ENCODE peak calls at places on chromosome 3, in four cellular contexts. H, U, L and V are unnamed samples.

GRCh38 chr3:184085389-184085852 is 11.4 kb upstream of the HTR3E start:
- DNase-seq in H (no peak), U (no peak), L (peak; percentile 27), V (no peak)

GRCh38 chr3:16723994-16724393 is 118.8 kb upstream of the DAZL start:
- DNase-seq in H (no peak), U (peak; percentile 4), L (peak; percentile 62), V (no peak)

GRCh38 chr3:47578119-47578630 is 490 bp downstream of the CSPG5 start:
- DNase-seq in H (no peak), U (no peak), L (no peak), V (peak; percentile 49)

GRCh38 chr3:123329636-123330340 is 119.1 kb downstream of the ADCY5 start:
- DNase-seq in H (no peak), U (no peak), L (no peak), V (no peak)

GRCh38 chr3:16739416-16740091 is 134.3 kb upstream of the DAZL start:
- DNase-seq in H (peak; percentile 59), U (no peak), L (peak; percentile 22), V (no peak)

GRCh38 chr3:63855333-63855940 is 8.2 kb downstream of the THOC7 start:
- DNase-seq in H (no peak), U (no peak), L (no peak), V (no peak)

GRCh38 chr3:126181398-126181725 is 976 bp upstream of the ALDH1L1 start:
- DNase-seq in H (no peak), U (no peak), L (no peak), V (no peak)

GRCh38 chr3:131386429-131386926 is 4.9 kb downstream of the NUDT16 start:
- DNase-seq in H (no peak), U (no peak), L (no peak), V (no peak)

GRCh38 chr3:133494469-133494868 is 79.0 kb upstream of the CDV3 start:
- DNase-seq in H (no peak), U (no peak), L (no peak), V (peak; percentile 39)

GRCh38 chr3:25907081-25907480 is 117.2 kb downstream of the OXSM start:
- DNase-seq in H (no peak), U (no peak), L (no peak), V (no peak)

GRCh38 chr3:73610493-73610892 is 14.2 kb downstream of the PDZRN3 start:
- DNase-seq in H (no peak), U (no peak), L (no peak), V (no peak)

GRCh38 chr3:146065573-146066006 is 95.4 kb downstream of the PLOD2 start:
- DNase-seq in H (peak; percentile 47), U (peak; percentile 38), L (peak; percentile 82), V (no peak)

GRCh38 chr3:58581328-58582091 is 4.3 kb upstream of the FAM107A start:
- DNase-seq in H (no peak), U (no peak), L (no peak), V (no peak)

GRCh38 chr3:159128628-159129027 is 326.8 kb downstream of the MFSD1 start:
- DNase-seq in H (no peak), U (peak; percentile 31), L (peak; percentile 74), V (no peak)

GRCh38 chr3:36447063-36447462 is 66.8 kb downstream of the STAC start:
- DNase-seq in H (no peak), U (no peak), L (no peak), V (no peak)

GRCh38 chr3:49386056-49386756 is 25.6 kb downstream of the RHOA start:
- DNase-seq in H (no peak), U (no peak), L (no peak), V (no peak)

GRCh38 chr3:120048355-120048754 is 45.9 kb downstream of the GSK3B start:
- DNase-seq in H (no peak), U (no peak), L (no peak), V (no peak)

GRCh38 chr3:170585937-170586310 is at the start of gene SLC7A14:
- DNase-seq in H (no peak), U (no peak), L (no peak), V (peak; percentile 62)

GRCh38 chr3:51869304-51869703 is 6.1 kb downstream of the IQCF5 start:
- DNase-seq in H (no peak), U (no peak), L (no peak), V (no peak)

GRCh38 chr3:16243706-16244490 is 20.8 kb downstream of the DPH3 start:
- DNase-seq in H (no peak), U (no peak), L (peak; percentile 79), V (no peak)

GRCh38 chr3:111336511-111336910 is 205.5 kb upstream of the CD96 start:
- DNase-seq in H (no peak), U (no peak), L (peak; percentile 22), V (no peak)

GRCh38 chr3:146117406-146118285 is 43.3 kb downstream of the PLOD2 start:
- DNase-seq in H (peak; percentile 70), U (no peak), L (peak; percentile 27), V (no peak)

GRCh38 chr3:84989102-84989501 is 30.3 kb downstream of the CADM2 start:
- DNase-seq in H (no peak), U (no peak), L (no peak), V (no peak)

GRCh38 chr3:132417695-132418520 is 606 bp downstream of the DNAJC13 start:
- DNase-seq in H (peak; percentile 66), U (no peak), L (peak; percentile 62), V (no peak)

GRCh38 chr3:57983734-57984518 is 24.3 kb upstream of the FLNB start:
- DNase-seq in H (peak; percentile 76), U (no peak), L (peak; percentile 87), V (no peak)

GRCh38 chr3:141291610-141292345 is 60.2 kb downstream of the PXYLP1 start:
- DNase-seq in H (no peak), U (no peak), L (no peak), V (peak; percentile 48)

GRCh38 chr3:139689122-139689521 is 11.3 kb upstream of the NMNAT3 start:
- DNase-seq in H (no peak), U (no peak), L (no peak), V (peak; percentile 32)

GRCh38 chr3:189787622-189788021 is 156.4 kb downstream of the TP63 start:
- DNase-seq in H (no peak), U (no peak), L (peak; percentile 54), V (no peak)

GRCh38 chr3:57972421-57973111 is 35.7 kb upstream of the FLNB start:
- DNase-seq in H (no peak), U (no peak), L (peak; percentile 97), V (no peak)

GRCh38 chr3:127613406-127613805 is 15.2 kb downstream of the MCM2 start:
- DNase-seq in H (no peak), U (no peak), L (peak; percentile 40), V (no peak)

GRCh38 chr3:168088106-168088722 is 7.5 kb downstream of the GOLIM4 start:
- DNase-seq in H (no peak), U (no peak), L (no peak), V (peak; percentile 26)

GRCh38 chr3:194090716-194091115 is 45.2 kb upstream of the HES1 start:
- DNase-seq in H (no peak), U (no peak), L (no peak), V (no peak)

GRCh38 chr3:182523836-182524235 is 269.5 kb upstream of the ATP11B start:
- DNase-seq in H (no peak), U (no peak), L (peak; percentile 59), V (no peak)

GRCh38 chr3:164408356-164408755 is 669.9 kb downstream of the SI start:
- DNase-seq in H (no peak), U (no peak), L (peak; percentile 47), V (no peak)

GRCh38 chr3:136860541-136860940 is 1.5 kb upstream of the NCK1 start:
- DNase-seq in H (no peak), U (no peak), L (no peak), V (no peak)

GRCh38 chr3:126897943-126898342 is 85.0 kb upstream of the PLXNA1 start:
- DNase-seq in H (no peak), U (no peak), L (no peak), V (no peak)

GRCh38 chr3:184636774-184637316 is 75.0 kb downstream of the MAGEF1 start:
- DNase-seq in H (no peak), U (no peak), L (peak; percentile 89), V (no peak)

GRCh38 chr3:146274833-146275232 is 23.9 kb upstream of the PLSCR4 start:
- DNase-seq in H (no peak), U (no peak), L (no peak), V (no peak)

DNA sequence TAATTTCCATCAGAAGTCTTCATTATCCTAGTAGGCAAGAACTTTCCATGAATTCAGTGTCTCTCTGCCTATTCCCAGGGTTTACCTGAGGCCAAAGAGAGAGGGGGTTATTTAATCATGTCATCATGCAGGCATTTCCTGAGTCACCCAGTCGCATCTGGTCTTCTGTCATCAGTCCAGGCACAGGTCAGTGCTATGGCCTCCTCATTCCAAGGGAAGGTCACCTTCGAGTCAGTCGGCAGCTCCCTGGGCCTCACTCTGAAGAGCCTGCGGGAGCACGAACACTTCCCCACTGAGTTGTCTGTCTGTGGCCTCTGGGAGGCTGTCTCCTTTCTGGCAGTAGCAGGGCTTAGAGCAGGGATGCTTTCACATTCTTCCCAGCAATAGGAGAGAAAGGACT is 26.2 kb upstream of the LRTM1 start:
- DNase-seq in H (peak; percentile 65), U (no peak), L (peak; percentile 53), V (no peak)
- TF ChIP-seq CTCF in H (no peak), U (no peak), L (no peak), V (no peak)

DNA sequence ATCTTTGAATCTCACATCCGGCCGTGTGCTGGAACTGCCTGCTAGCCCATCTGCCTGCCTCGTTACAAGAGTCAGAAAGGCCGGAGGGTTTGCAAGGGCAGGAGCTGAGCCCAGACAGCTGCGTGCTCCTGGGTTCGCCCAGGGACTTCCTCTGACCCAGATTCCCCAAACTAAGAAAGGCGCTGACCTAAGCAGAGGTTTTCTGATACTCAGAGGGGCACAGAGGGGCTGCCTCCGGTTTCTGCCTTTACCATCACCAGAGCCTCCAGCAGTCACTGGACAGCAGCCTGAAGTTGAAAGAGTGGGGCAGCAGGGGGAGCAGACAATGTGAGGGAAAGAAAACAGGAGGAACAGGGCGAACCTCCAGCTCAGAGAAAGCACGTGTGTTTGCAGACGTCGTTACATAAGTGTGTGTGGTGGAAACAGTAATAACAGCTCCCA is 33.4 kb upstream of the RAD18 start:
- DNase-seq in H (no peak), U (no peak), L (no peak), V (peak; percentile 50)
- TF ChIP-seq CTCF in H (peak; percentile 31), U (no peak), L (no peak), V (peak; percentile 29)

DNA sequence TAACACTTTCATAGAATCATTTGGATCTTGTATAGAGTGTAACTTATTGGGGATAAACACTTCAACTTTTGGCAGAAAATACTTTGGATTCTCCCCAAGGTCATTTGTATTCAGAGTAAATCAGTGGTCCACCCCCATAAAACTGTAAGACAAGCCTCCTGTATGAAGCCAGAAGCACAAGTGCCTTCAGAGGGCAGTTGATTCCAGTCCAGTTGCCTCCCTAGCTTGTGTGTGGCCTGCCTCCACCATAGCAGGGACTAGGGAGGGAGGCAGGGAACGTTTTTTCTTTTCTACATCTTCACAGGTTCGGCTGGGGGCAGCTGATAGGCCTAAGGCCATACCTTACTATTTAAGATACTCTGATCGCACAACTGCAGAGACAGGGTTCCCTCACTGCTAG is 11.6 kb downstream of the GORASP1 start:
- DNase-seq in H (no peak), U (no peak), L (no peak), V (no peak)
- TF ChIP-seq CTCF in H (no peak), U (no peak), L (no peak), V (no peak)

GRCh38 chr3:179872842-179873241 is 163.9 kb downstream of the PEX5L start:
- DNase-seq in H (no peak), U (no peak), L (no peak), V (no peak)
- TF ChIP-seq CTCF in H (peak; percentile 11), U (peak; percentile 30), L (peak; percentile 28), V (no peak)